ENCODE peak calls at places on chromosomes 6 and 20, in four cellular contexts. O is Caki2; P is central memory CD4-positive, alpha-beta T cell; C is Karpas-422. Z is an unnamed sample.

GRCh38 chr6:118656822-118657451 is 5.5 kb upstream of the CEP85L start:
- DNase-seq in O (no peak), P (peak), C (no peak), Z (no peak)

GRCh38 chr6:132780770-132781371 is 17.6 kb downstream of the SLC18B1 start:
- DNase-seq in O (no peak), P (no peak), C (peak), Z (no peak)

GRCh38 chr6:144321839-144322591 is 36.9 kb downstream of the UTRN start:
- DNase-seq in O (peak), P (no peak), C (no peak), Z (no peak)

GRCh38 chr20:47360489-47361267 is 4.2 kb upstream of the ZMYND8 start:
- DNase-seq in O (peak), P (no peak), C (peak), Z (peak)

GRCh38 chr20:2750343-2751251 is 49.8 kb downstream of the CPXM1 start:
- DNase-seq in O (no peak), P (no peak), C (peak), Z (no peak)

GRCh38 chr20:43508604-43509040 is 1.1 kb downstream of the L3MBTL1 start:
- DNase-seq in O (no peak), P (no peak), C (no peak), Z (no peak)

GRCh38 chr6:133187114-133187513 is 54.0 kb upstream of the EYA4 start:
- DNase-seq in O (no peak), P (no peak), C (no peak), Z (no peak)

GRCh38 chr20:44736170-44737021 is 9.3 kb upstream of the KCNK15 start:
- DNase-seq in O (peak), P (peak), C (peak), Z (no peak)

GRCh38 chr20:2524435-2525272 is 11.7 kb upstream of the TMC2 start:
- DNase-seq in O (peak), P (peak), C (peak), Z (peak)

GRCh38 chr6:127832381-127832780 is 68.5 kb downstream of the THEMIS start:
- DNase-seq in O (no peak), P (no peak), C (no peak), Z (no peak)

GRCh38 chr6:95548188-95548837 is 29.0 kb upstream of the MANEA start:
- DNase-seq in O (no peak), P (no peak), C (no peak), Z (no peak)

GRCh38 chr20:54219751-54220426 is 12.0 kb downstream of the PFDN4 start:
- DNase-seq in O (no peak), P (no peak), C (peak), Z (no peak)

GRCh38 chr20:56117350-56117749 is 112.0 kb upstream of the CBLN4 start:
- DNase-seq in O (no peak), P (no peak), C (no peak), Z (no peak)

GRCh38 chr6:99543968-99544367 is 24.5 kb downstream of the CCNC start:
- DNase-seq in O (no peak), P (no peak), C (no peak), Z (no peak)

GRCh38 chr6:43689421-43689820 is 1.8 kb upstream of the MRPS18A start:
- DNase-seq in O (no peak), P (no peak), C (no peak), Z (no peak)

GRCh38 chr6:149899926-149900619 is 2.2 kb upstream of the RAET1E start:
- DNase-seq in O (no peak), P (no peak), C (peak), Z (no peak)

GRCh38 chr20:10412591-10413408 is 21.2 kb downstream of the MKKS start:
- DNase-seq in O (peak), P (no peak), C (no peak), Z (no peak)

GRCh38 chr6:169234634-169235033 is 19.0 kb downstream of the THBS2 start:
- DNase-seq in O (no peak), P (no peak), C (no peak), Z (no peak)

GRCh38 chr6:28941681-28942448 is 18.1 kb upstream of the TRIM27 start:
- DNase-seq in O (no peak), P (no peak), C (no peak), Z (no peak)

GRCh38 chr6:36025260-36025931 is 955 bp upstream of the SLC26A8 start:
- DNase-seq in O (no peak), P (no peak), C (no peak), Z (no peak)

GRCh38 chr6:137917518-137917917 is 50.5 kb downstream of the TNFAIP3 start:
- DNase-seq in O (no peak), P (no peak), C (no peak), Z (no peak)

GRCh38 chr6:33752139-33753015 is 5.7 kb upstream of the IP6K3 start:
- DNase-seq in O (peak), P (no peak), C (no peak), Z (no peak)

GRCh38 chr6:54307412-54308036 is 717 bp upstream of the TINAG start:
- DNase-seq in O (peak), P (no peak), C (no peak), Z (no peak)

GRCh38 chr6:830667-831327 is 137.9 kb upstream of the EXOC2 start:
- DNase-seq in O (no peak), P (no peak), C (no peak), Z (no peak)

GRCh38 chr6:158972241-158973233 is 27.5 kb downstream of the RSPH3 start:
- DNase-seq in O (peak), P (peak), C (peak), Z (no peak)

GRCh38 chr20:48904566-48905321 is 16.8 kb upstream of the ARFGEF2 start:
- DNase-seq in O (peak), P (peak), C (peak), Z (no peak)

GRCh38 chr20:24698706-24699206 is 229.3 kb downstream of the SYNDIG1 start:
- DNase-seq in O (no peak), P (no peak), C (no peak), Z (no peak)

GRCh38 chr6:20706293-20707165 is 172.3 kb downstream of the CDKAL1 start:
- DNase-seq in O (peak), P (no peak), C (no peak), Z (no peak)

GRCh38 chr6:80269331-80269730 is 162.9 kb downstream of the BCKDHB start:
- DNase-seq in O (no peak), P (no peak), C (no peak), Z (no peak)

GRCh38 chr20:35515949-35516645 is 13.4 kb downstream of the C20orf173 start:
- DNase-seq in O (peak), P (no peak), C (no peak), Z (no peak)

GRCh38 chr6:144878577-144878976 is 593.4 kb downstream of the UTRN start:
- DNase-seq in O (no peak), P (no peak), C (no peak), Z (no peak)

GRCh38 chr6:141667580-141668309 is 465.0 kb upstream of the GJE1 start:
- DNase-seq in O (no peak), P (no peak), C (no peak), Z (no peak)

GRCh38 chr20:3995067-3995748 is 20.1 kb downstream of the RNF24 start:
- DNase-seq in O (peak), P (no peak), C (peak), Z (no peak)

GRCh38 chr6:77462359-77463307 is 658 bp downstream of the HTR1B start:
- DNase-seq in O (peak), P (no peak), C (no peak), Z (no peak)

GRCh38 chr6:89184344-89184743 is 32.8 kb downstream of the GABRR1 start:
- DNase-seq in O (no peak), P (no peak), C (no peak), Z (no peak)

GRCh38 chr6:133806358-133806757 is 82.6 kb upstream of the TCF21 start:
- DNase-seq in O (no peak), P (no peak), C (no peak), Z (no peak)

GRCh38 chr20:57664476-57664875 is 44.2 kb upstream of the ZBP1 start:
- DNase-seq in O (no peak), P (no peak), C (no peak), Z (no peak)

GRCh38 chr6:136979206-136979605 is 57.1 kb downstream of the SLC35D3 start:
- DNase-seq in O (no peak), P (no peak), C (no peak), Z (no peak)

GRCh38 chr6:79261666-79262065 is 27.2 kb upstream of the HMGN3 start:
- DNase-seq in O (no peak), P (no peak), C (no peak), Z (no peak)

GRCh38 chr20:44089987-44090674 is 96.9 kb downstream of the JPH2 start:
- DNase-seq in O (peak), P (no peak), C (peak), Z (no peak)

Z was measured in mesothelial cell of epicardium.